ENCODE peak calls at places on chromosome 5, in four cellular contexts. One of them, this sample, is unnamed.

GRCh38 chr5:141491323-141492167 is 2.7 kb downstream of the PCDHGC5 start:
- DNase-seq in astrocyte of the spinal cord: no peak
- DNase-seq in glutamatergic neuron: no peak
- DNase-seq in HT1080: no peak
- DNase-seq in this sample: no peak

GRCh38 chr5:74281191-74281590 is 359.3 kb downstream of the ENC1 start:
- DNase-seq in astrocyte of the spinal cord: no peak
- DNase-seq in glutamatergic neuron: peak; percentile 80
- DNase-seq in HT1080: peak; percentile 19
- DNase-seq in this sample: no peak

GRCh38 chr5:69105996-69106906 is 12.4 kb downstream of the SLC30A5 start:
- DNase-seq in glutamatergic neuron: no peak
- DNase-seq in astrocyte of the spinal cord: no peak
- DNase-seq in HT1080: no peak
- DNase-seq in this sample: no peak

GRCh38 chr5:93782978-93783377 is 41.6 kb upstream of the POU5F2 start:
- DNase-seq in HT1080: no peak
- DNase-seq in astrocyte of the spinal cord: no peak
- DNase-seq in glutamatergic neuron: no peak
- DNase-seq in this sample: no peak

GRCh38 chr5:57175586-57175985 is 1.7 kb downstream of the GPBP1 start:
- DNase-seq in glutamatergic neuron: no peak
- DNase-seq in HT1080: no peak
- DNase-seq in astrocyte of the spinal cord: no peak
- DNase-seq in this sample: peak; percentile 69

GRCh38 chr5:73120222-73121108 is at the start of gene TMEM171:
- DNase-seq in astrocyte of the spinal cord: peak; percentile 37
- DNase-seq in HT1080: no peak
- DNase-seq in glutamatergic neuron: peak; percentile 53
- DNase-seq in this sample: no peak

GRCh38 chr5:80206282-80206681 is 49.6 kb downstream of the SERINC5 start:
- DNase-seq in astrocyte of the spinal cord: no peak
- DNase-seq in HT1080: peak; percentile 47
- DNase-seq in glutamatergic neuron: no peak
- DNase-seq in this sample: peak; percentile 6

GRCh38 chr5:170117736-170118135 is 12.0 kb downstream of the FOXI1 start:
- DNase-seq in HT1080: no peak
- DNase-seq in glutamatergic neuron: no peak
- DNase-seq in astrocyte of the spinal cord: no peak
- DNase-seq in this sample: no peak

GRCh38 chr5:79237735-79238560 is 2.0 kb downstream of the JMY start:
- DNase-seq in HT1080: peak; percentile 46
- DNase-seq in astrocyte of the spinal cord: peak; percentile 39
- DNase-seq in glutamatergic neuron: no peak
- DNase-seq in this sample: peak; percentile 77

GRCh38 chr5:95664204-95664786 is 17.7 kb downstream of the RFESD start:
- DNase-seq in astrocyte of the spinal cord: peak; percentile 69
- DNase-seq in glutamatergic neuron: no peak
- DNase-seq in HT1080: peak; percentile 32
- DNase-seq in this sample: peak; percentile 49

GRCh38 chr5:91212336-91213092 is 170.6 kb downstream of the ARRDC3 start:
- DNase-seq in glutamatergic neuron: no peak
- DNase-seq in HT1080: peak; percentile 72
- DNase-seq in astrocyte of the spinal cord: peak; percentile 95
- DNase-seq in this sample: peak; percentile 18

This sample was measured in RKO.